ENCODE peak calls at places on chromosomes 13 and 19, in eight cellular contexts. K is neuronal stem cell; X is renal cortical epithelial cell; W is skeletal muscle cell; Y is AG10803; Z is amniotic epithelial cell; S is CD8-positive, alpha-beta T cell; A is endothelial cell. Q is an unnamed sample.

GRCh38 chr19:11091343-11092153 is 2.3 kb downstream of the LDLR start:
- DNase-seq in S (peak), X (peak), W (peak), Z (peak), Y (peak), K (no peak), A (peak), Q (peak)

GRCh38 chr19:3285647-3286176 is 61.3 kb downstream of the CELF5 start:
- DNase-seq in W (no peak), K (peak), S (no peak), Y (no peak), A (peak), X (no peak), Z (no peak), Q (no peak)

GRCh38 chr13:113859311-113860050 is 4.4 kb downstream of the GAS6 start:
- DNase-seq in K (no peak), S (no peak), A (no peak), X (no peak), W (no peak), Z (no peak), Y (no peak), Q (no peak)

GRCh38 chr13:91199866-91200265 is 147.6 kb upstream of the MIR17HG start:
- DNase-seq in K (no peak), Y (no peak), A (no peak), Z (no peak), W (no peak), X (no peak), S (no peak), Q (no peak)

GRCh38 chr19:18157465-18158063 is 4.6 kb downstream of the PIK3R2 start:
- DNase-seq in Y (no peak), X (no peak), Z (no peak), S (no peak), A (no peak), W (no peak), K (no peak), Q (no peak)

GRCh38 chr19:34766386-34766785 is 6.6 kb downstream of the ZNF599 start:
- DNase-seq in Z (peak), Y (no peak), S (no peak), X (no peak), K (no peak), W (no peak), A (no peak), Q (no peak)

GRCh38 chr13:59088716-59089115 is 1075.0 kb downstream of the DIAPH3 start:
- DNase-seq in Z (no peak), X (no peak), S (no peak), W (peak), A (no peak), Y (no peak), K (no peak), Q (no peak)

GRCh38 chr13:74246398-74246975 is 112.3 kb upstream of the KLF12 start:
- DNase-seq in W (no peak), Y (no peak), X (no peak), S (no peak), Z (no peak), K (no peak), A (no peak), Q (no peak)

GRCh38 chr19:53537523-53538377 is at the start of gene ZNF331:
- DNase-seq in K (peak), W (peak), X (peak), A (peak), Z (peak), S (peak), Y (peak), Q (no peak)

GRCh38 chr13:107211073-107211472 is 643.1 kb upstream of the ARGLU1 start:
- DNase-seq in S (peak), Y (peak), Z (peak), W (peak), X (peak), A (peak), K (peak), Q (peak)

GRCh38 chr19:687569-688166 is 7.6 kb downstream of the PRSS57 start:
- DNase-seq in S (no peak), Z (no peak), Y (no peak), X (no peak), A (no peak), K (no peak), W (no peak), Q (no peak)

GRCh38 chr19:34408421-34408820 is 4.2 kb downstream of the PDCD2L start:
- DNase-seq in Z (no peak), A (no peak), S (no peak), Y (no peak), X (no peak), W (no peak), K (no peak), Q (no peak)

GRCh38 chr13:41675306-41675705 is 218.0 kb downstream of the RGCC start:
- DNase-seq in W (no peak), K (no peak), Z (peak), Y (peak), X (no peak), S (no peak), A (no peak), Q (no peak)

GRCh38 chr13:110616103-110617101 is 1.1 kb downstream of the NAXD start:
- DNase-seq in S (peak), X (peak), Z (peak), K (peak), A (no peak), W (peak), Y (peak), Q (no peak)

GRCh38 chr13:92433963-92434362 is 792.6 kb upstream of the GPC6 start:
- DNase-seq in S (no peak), A (no peak), Z (no peak), X (peak), K (no peak), Y (no peak), W (no peak), Q (no peak)

Q was measured in AG04449.